ENCODE peak calls at places on chromosomes 13 and 19, in eight cellular contexts. N, U, Y, G, F, L, Q and Z are unnamed samples. For H3K4me1 and H3K9me3, the result is how much of the 10 kb centered on the place peaks cover.

GRCh38 chr13:51557875-51558604 is 26.2 kb upstream of the WDFY2 start:
- DNase-seq in N (no peak), U (no peak), Y (no peak), G (no peak), F (no peak), L (no peak), Q (no peak), Z (no peak)

GRCh38 chr19:40521276-40521675 is 54.5 kb downstream of the SPTBN4 start:
- DNase-seq in N (no peak), U (peak), Y (no peak), G (no peak), F (no peak), L (no peak), Q (no peak), Z (no peak)

GRCh38 chr13:32378012-32378411 is 49.9 kb downstream of the N4BP2L1 start:
- DNase-seq in N (no peak), U (no peak), Y (no peak), G (no peak), F (no peak), L (no peak), Q (no peak), Z (no peak)

GRCh38 chr19:49657493-49658138 is 8.0 kb downstream of the IRF3 start:
- DNase-seq in N (no peak), U (no peak), Y (no peak), G (no peak), F (no peak), L (no peak), Q (no peak), Z (no peak)

GRCh38 chr13:83221256-83221655 is 661.0 kb downstream of the SLITRK1 start:
- DNase-seq in N (no peak), U (peak), Y (no peak), G (no peak), F (no peak), L (no peak), Q (no peak), Z (no peak)

GRCh38 chr13:40376867-40377266 is 289.6 kb downstream of the FOXO1 start:
- DNase-seq in N (no peak), U (no peak), Y (no peak), G (no peak), F (no peak), L (no peak), Q (no peak), Z (no peak)

GRCh38 chr13:38824342-38824741 is 137.5 kb downstream of the FREM2 start:
- DNase-seq in N (no peak), U (no peak), Y (no peak), G (no peak), F (no peak), L (no peak), Q (no peak), Z (no peak)

GRCh38 chr19:51689751-51690358 is 3.3 kb upstream of the SPACA6 start:
- DNase-seq in N (peak), U (no peak), Y (no peak), G (peak), F (no peak), L (no peak), Q (peak), Z (no peak)

GRCh38 chr13:80339578-80339840 is 1.4 kb downstream of the SPRY2 start:
- DNase-seq in N (no peak), U (no peak), Y (no peak), G (no peak), F (no peak), L (no peak), Q (no peak), Z (no peak)

GRCh38 chr13:46906440-46906839 is 9.6 kb upstream of the HTR2A start:
- DNase-seq in N (no peak), U (no peak), Y (no peak), G (no peak), F (no peak), L (no peak), Q (no peak), Z (no peak)

GRCh38 chr19:48341006-48341405 is 15.7 kb downstream of the EMP3 start:
- DNase-seq in N (peak), U (no peak), Y (no peak), G (no peak), F (peak), L (no peak), Q (no peak), Z (peak)

GRCh38 chr13:85501616-85502015 is 297.6 kb downstream of the SLITRK6 start:
- DNase-seq in N (no peak), U (no peak), Y (no peak), G (no peak), F (no peak), L (no peak), Q (no peak), Z (no peak)

GRCh38 chr13:81686877-81687276 is 1346.0 kb upstream of the SPRY2 start:
- DNase-seq in N (no peak), U (no peak), Y (no peak), G (no peak), F (no peak), L (no peak), Q (no peak), Z (no peak)

GRCh38 chr19:3801412-3802096 is 15.4 kb upstream of the MATK start:
- DNase-seq in N (no peak), U (no peak), Y (peak), G (peak), F (no peak), L (peak), Q (no peak), Z (peak)

GRCh38 chr19:53365899-53366493 is 491 bp downstream of the ZNF525 start:
- DNase-seq in N (peak), U (no peak), Y (peak), G (peak), F (no peak), L (peak), Q (no peak), Z (no peak)

GRCh38 chr19:53808710-53809125 is 15.4 kb downstream of the NLRP12 start:
- DNase-seq in N (no peak), U (peak), Y (no peak), G (no peak), F (no peak), L (no peak), Q (no peak), Z (no peak)

GRCh38 chr13:87614276-87614675 is 56.9 kb upstream of the SLITRK5 start:
- DNase-seq in N (no peak), U (no peak), Y (no peak), G (no peak), F (no peak), L (no peak), Q (no peak), Z (no peak)

GRCh38 chr13:102195566-102196462 is 206.0 kb downstream of the FGF14 start:
- DNase-seq in N (no peak), U (no peak), Y (no peak), G (no peak), F (no peak), L (no peak), Q (no peak), Z (no peak)

GRCh38 chr19:17069249-17069648 is 6.0 kb downstream of the HAUS8 start:
- DNase-seq in N (no peak), U (peak), Y (no peak), G (no peak), F (no peak), L (no peak), Q (no peak), Z (no peak)

GRCh38 chr19:5943623-5944022 is 29.6 kb downstream of the CAPS start:
- DNase-seq in N (no peak), U (no peak), Y (no peak), G (no peak), F (no peak), L (no peak), Q (no peak), Z (no peak)

GRCh38 chr13:48155850-48156249 is 60.9 kb upstream of the MED4 start:
- DNase-seq in N (no peak), U (no peak), Y (no peak), G (no peak), F (no peak), L (no peak), Q (no peak), Z (no peak)

GRCh38 chr19:40962460-40962961 is 28.6 kb upstream of the CYP2B6 start:
- DNase-seq in N (no peak), U (no peak), Y (no peak), G (no peak), F (no peak), L (no peak), Q (no peak), Z (no peak)

GRCh38 chr13:22047082-22047784 is 376.4 kb downstream of the FGF9 start:
- DNase-seq in N (no peak), U (no peak), Y (no peak), G (no peak), F (no peak), L (no peak), Q (no peak), Z (no peak)

GRCh38 chr19:15812059-15812722 is 3.3 kb downstream of the OR10H1 start:
- DNase-seq in N (no peak), U (no peak), Y (no peak), G (no peak), F (no peak), L (peak), Q (no peak), Z (no peak)

GRCh38 chr19:3440082-3440481 is 40.2 kb downstream of the SMIM24 start:
- DNase-seq in N (peak), U (peak), Y (peak), G (no peak), F (no peak), L (peak), Q (peak), Z (no peak)

GRCh38 chr13:41827507-41828213 is 133.2 kb downstream of the VWA8 start:
- DNase-seq in N (no peak), U (no peak), Y (no peak), G (no peak), F (peak), L (no peak), Q (no peak), Z (no peak)

GRCh38 chr19:2224754-2225349 is 11.3 kb downstream of the PLEKHJ1 start:
- DNase-seq in N (no peak), U (no peak), Y (no peak), G (no peak), F (no peak), L (no peak), Q (no peak), Z (no peak)

GRCh38 chr13:42007844-42008243 is 40.6 kb upstream of the DGKH start:
- DNase-seq in N (no peak), U (no peak), Y (no peak), G (no peak), F (no peak), L (no peak), Q (no peak), Z (no peak)

GRCh38 chr13:98581971-98582702 is 5.2 kb upstream of the STK24 start:
- DNase-seq in N (no peak), U (no peak), Y (peak), G (peak), F (no peak), L (no peak), Q (no peak), Z (no peak)

GRCh38 chr13:98580420-98580819 is 3.5 kb upstream of the STK24 start:
- DNase-seq in N (no peak), U (no peak), Y (no peak), G (no peak), F (no peak), L (no peak), Q (no peak), Z (no peak)

GRCh38 chr13:98584668-98585397 is 7.9 kb upstream of the STK24 start:
- DNase-seq in N (no peak), U (no peak), Y (no peak), G (peak), F (no peak), L (no peak), Q (no peak), Z (no peak)

GRCh38 chr13:98582947-98583346 is 6.0 kb upstream of the STK24 start:
- DNase-seq in N (no peak), U (no peak), Y (no peak), G (no peak), F (no peak), L (no peak), Q (no peak), Z (no peak)

DNA sequence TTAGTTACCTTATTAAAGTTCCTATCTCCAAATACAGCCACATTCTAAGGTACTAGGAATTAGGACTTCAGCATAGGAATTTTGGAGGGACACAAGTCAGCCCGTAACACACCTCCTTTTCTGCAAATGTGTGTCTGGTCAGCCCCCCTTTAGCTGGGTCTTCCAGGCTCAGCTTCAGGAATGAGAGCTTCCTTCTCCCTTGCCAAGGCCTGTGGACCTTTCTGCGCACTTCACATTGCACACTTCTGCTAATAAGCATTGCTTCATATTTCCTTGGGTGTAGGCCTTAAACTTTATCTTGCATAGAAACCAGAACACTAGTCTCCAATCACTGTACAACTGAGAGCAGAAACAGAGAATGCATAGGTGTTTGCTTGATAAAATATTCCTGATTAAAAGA is 4.5 kb upstream of the STK24 start:
- DNase-seq in N (no peak), U (no peak), Y (no peak), G (no peak), F (no peak), L (no peak), Q (no peak), Z (no peak)
- H3K4me1 ChIP-seq in N (under half), U (under half), Y (under half), G (under half), F (under half), L (under half), Q (under half), Z (under half)

GRCh38 chr19:38952395-38953165 is 21.8 kb downstream of the MRPS12 start:
- DNase-seq in N (no peak), U (peak), Y (no peak), G (no peak), F (no peak), L (peak), Q (no peak), Z (no peak)
- TF ChIP-seq CTCF in N (no peak), U (peak), Y (no peak), G (peak), F (no peak), L (no peak), Q (no peak), Z (peak)

GRCh38 chr13:111629457-111629856 is 309.0 kb downstream of the TEX29 start:
- DNase-seq in N (no peak), U (no peak), Y (no peak), G (no peak), F (no peak), L (no peak), Q (peak), Z (no peak)

GRCh38 chr13:111630411-111630810 is 310.0 kb downstream of the TEX29 start:
- DNase-seq in N (no peak), U (no peak), Y (no peak), G (no peak), F (no peak), L (no peak), Q (no peak), Z (no peak)

GRCh38 chr13:111629016-111629415 is 308.6 kb downstream of the TEX29 start:
- DNase-seq in N (no peak), U (no peak), Y (no peak), G (no peak), F (no peak), L (no peak), Q (peak), Z (no peak)

GRCh38 chr13:111627596-111627995 is 307.2 kb downstream of the TEX29 start:
- DNase-seq in N (no peak), U (no peak), Y (no peak), G (no peak), F (no peak), L (no peak), Q (peak), Z (no peak)

GRCh38 chr13:111629933-111630332 is 309.5 kb downstream of the TEX29 start:
- DNase-seq in N (no peak), U (no peak), Y (no peak), G (no peak), F (no peak), L (no peak), Q (no peak), Z (no peak)
- H3K9me3 ChIP-seq in N (under half), U (under half), Y (under half), G (under half), F (under half), L (under half), Q (under half), Z (under half)

GRCh38 chr19:44720945-44721344 is 22.0 kb downstream of the CEACAM16 start:
- DNase-seq in N (no peak), U (no peak), Y (no peak), G (no peak), F (no peak), L (no peak), Q (no peak), Z (no peak)
- H3K4me1 ChIP-seq in N (under half), U (under half), Y (half or more), G (half or more), F (under half), L (under half), Q (under half), Z (under half)

GRCh38 chr13:77016888-77017623 is 9.9 kb downstream of the FBXL3 start:
- DNase-seq in N (no peak), U (no peak), Y (no peak), G (no peak), F (no peak), L (no peak), Q (no peak), Z (no peak)
- TF ChIP-seq CTCF in N (no peak), U (peak), Y (no peak), G (no peak), F (no peak), L (no peak), Q (no peak), Z (no peak)

GRCh38 chr19:23785982-23786381 is 27.3 kb upstream of the ZNF681 start:
- DNase-seq in N (no peak), U (no peak), Y (no peak), G (no peak), F (no peak), L (no peak), Q (no peak), Z (no peak)
- H3K9me3 ChIP-seq in N (under half), U (under half), Y (under half), G (under half), F (under half), L (under half), Q (under half), Z (under half)